ENCODE peak calls at places on chromosome 12, in eight cellular contexts. One of them, this sample, is unnamed.
A peak's percentile ranks its signal among the peaks of the same experiment; 100 is the strongest.

GRCh38 chr12:60021235-60021634 is 425.4 kb downstream of the SLC16A7 start:
- DNase-seq in lower leg skin: no peak
- DNase-seq in thoracic aorta: no peak
- DNase-seq in fibroblast of mammary gland: no peak
- DNase-seq in psoas muscle: no peak
- DNase-seq in left ventricle myocardium inferior: no peak
- DNase-seq in CD8-positive, alpha-beta T cell: no peak
- DNase-seq in lower lobe of right lung: no peak
- DNase-seq in this sample: no peak

GRCh38 chr12:2225736-2226135 is 172.9 kb downstream of the CACNA1C start:
- DNase-seq in lower leg skin: no peak
- DNase-seq in left ventricle myocardium inferior: no peak
- DNase-seq in thoracic aorta: no peak
- DNase-seq in psoas muscle: no peak
- DNase-seq in CD8-positive, alpha-beta T cell: no peak
- DNase-seq in fibroblast of mammary gland: peak; percentile 81
- DNase-seq in lower lobe of right lung: no peak
- DNase-seq in this sample: no peak

GRCh38 chr12:93990832-93991748 is 157.3 kb upstream of the PLXNC1 start:
- DNase-seq in lower leg skin: peak; percentile 86
- DNase-seq in fibroblast of mammary gland: peak; percentile 51
- DNase-seq in psoas muscle: peak; percentile 50
- DNase-seq in lower lobe of right lung: no peak
- DNase-seq in thoracic aorta: no peak
- DNase-seq in CD8-positive, alpha-beta T cell: no peak
- DNase-seq in left ventricle myocardium inferior: peak; percentile 39
- DNase-seq in this sample: no peak

GRCh38 chr12:6563448-6564050 is 4.5 kb downstream of the NOP2 start:
- DNase-seq in fibroblast of mammary gland: peak; percentile 54
- DNase-seq in CD8-positive, alpha-beta T cell: peak; percentile 39
- DNase-seq in left ventricle myocardium inferior: no peak
- DNase-seq in lower leg skin: peak; percentile 89
- DNase-seq in psoas muscle: peak; percentile 58
- DNase-seq in thoracic aorta: no peak
- DNase-seq in lower lobe of right lung: peak; percentile 58
- DNase-seq in this sample: no peak

GRCh38 chr12:53560386-53560785 is 53.1 kb upstream of the NPFF start:
- DNase-seq in lower leg skin: no peak
- DNase-seq in lower lobe of right lung: no peak
- DNase-seq in CD8-positive, alpha-beta T cell: no peak
- DNase-seq in left ventricle myocardium inferior: no peak
- DNase-seq in fibroblast of mammary gland: peak; percentile 90
- DNase-seq in psoas muscle: no peak
- DNase-seq in thoracic aorta: no peak
- DNase-seq in this sample: no peak

GRCh38 chr12:124568431-124569374 is 1.3 kb upstream of the NCOR2 start:
- DNase-seq in left ventricle myocardium inferior: peak; percentile 81
- DNase-seq in psoas muscle: peak; percentile 81
- DNase-seq in lower leg skin: peak; percentile 93
- DNase-seq in thoracic aorta: no peak
- DNase-seq in CD8-positive, alpha-beta T cell: no peak
- DNase-seq in fibroblast of mammary gland: peak; percentile 97
- DNase-seq in lower lobe of right lung: peak; percentile 80
- DNase-seq in this sample: no peak

GRCh38 chr12:76346798-76347420 is 1.3 kb downstream of the BBS10 start:
- DNase-seq in left ventricle myocardium inferior: no peak
- DNase-seq in fibroblast of mammary gland: peak; percentile 77
- DNase-seq in psoas muscle: no peak
- DNase-seq in lower leg skin: no peak
- DNase-seq in thoracic aorta: no peak
- DNase-seq in CD8-positive, alpha-beta T cell: no peak
- DNase-seq in lower lobe of right lung: no peak
- DNase-seq in this sample: peak; percentile 34

GRCh38 chr12:108879615-108880254 is at the start of gene DAO:
- DNase-seq in left ventricle myocardium inferior: no peak
- DNase-seq in fibroblast of mammary gland: no peak
- DNase-seq in lower leg skin: no peak
- DNase-seq in thoracic aorta: no peak
- DNase-seq in CD8-positive, alpha-beta T cell: no peak
- DNase-seq in lower lobe of right lung: no peak
- DNase-seq in psoas muscle: no peak
- DNase-seq in this sample: no peak

GRCh38 chr12:130204441-130204840 is 42.2 kb downstream of the FZD10 start:
- DNase-seq in lower lobe of right lung: no peak
- DNase-seq in thoracic aorta: no peak
- DNase-seq in fibroblast of mammary gland: no peak
- DNase-seq in lower leg skin: peak; percentile 72
- DNase-seq in left ventricle myocardium inferior: no peak
- DNase-seq in psoas muscle: no peak
- DNase-seq in CD8-positive, alpha-beta T cell: no peak
- DNase-seq in this sample: no peak

DNA sequence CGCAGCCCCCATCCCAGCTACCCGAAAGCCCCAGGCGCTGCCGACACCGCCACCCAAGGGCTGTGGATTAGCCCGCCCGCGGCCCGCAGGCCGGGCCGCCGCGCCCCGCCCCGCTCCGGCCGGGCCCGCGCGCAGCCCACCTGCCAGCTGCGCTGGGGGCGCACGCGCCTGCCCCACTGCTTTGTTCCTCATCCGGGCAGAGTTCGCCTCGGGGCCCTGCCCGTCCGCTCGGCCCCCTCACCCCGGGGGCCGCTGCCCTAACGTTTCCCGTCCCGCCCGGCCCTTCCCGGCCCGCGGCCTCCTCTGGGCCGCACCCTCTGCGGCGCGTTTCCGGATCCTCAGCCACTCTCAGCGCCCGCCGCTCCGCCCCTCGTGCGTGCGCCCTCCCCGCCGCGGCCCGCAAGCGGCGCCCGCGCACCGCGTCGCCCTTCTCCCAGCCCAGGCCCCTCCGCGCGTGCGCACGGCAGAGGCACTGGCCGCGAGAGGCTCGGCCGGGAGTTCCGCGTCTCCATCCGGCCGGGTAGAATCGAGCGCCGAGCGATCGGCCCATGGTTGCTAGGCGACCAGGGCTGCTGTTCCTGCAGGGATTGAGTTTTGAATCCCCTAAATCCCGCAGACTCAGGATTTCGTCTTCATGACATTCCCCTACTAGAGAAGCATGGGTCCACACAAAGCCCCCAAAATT is at the start of gene PRDM4:
- DNase-seq in CD8-positive, alpha-beta T cell: peak; percentile 76
- DNase-seq in lower leg skin: peak; percentile 98
- DNase-seq in fibroblast of mammary gland: peak; percentile 89
- DNase-seq in left ventricle myocardium inferior: peak; percentile 93
- DNase-seq in psoas muscle: peak; percentile 96
- DNase-seq in thoracic aorta: peak; percentile 77
- DNase-seq in lower lobe of right lung: peak; percentile 96
- DNase-seq in this sample: peak; percentile 65
- TF ChIP-seq CTCF in CD8-positive, alpha-beta T cell: no peak
- TF ChIP-seq CTCF in lower leg skin: no peak
- TF ChIP-seq CTCF in fibroblast of mammary gland: no peak
- TF ChIP-seq CTCF in left ventricle myocardium inferior: peak; percentile 49
- TF ChIP-seq CTCF in psoas muscle: peak; percentile 36
- TF ChIP-seq CTCF in thoracic aorta: no peak
- TF ChIP-seq CTCF in lower lobe of right lung: peak; percentile 51
- TF ChIP-seq CTCF in this sample: peak; percentile 89

GRCh38 chr12:30905483-30906009 is 21.0 kb upstream of the TSPAN11 start:
- DNase-seq in thoracic aorta: no peak
- DNase-seq in fibroblast of mammary gland: no peak
- DNase-seq in lower leg skin: no peak
- DNase-seq in left ventricle myocardium inferior: no peak
- DNase-seq in psoas muscle: no peak
- DNase-seq in lower lobe of right lung: no peak
- DNase-seq in CD8-positive, alpha-beta T cell: no peak
- DNase-seq in this sample: no peak

GRCh38 chr12:30909721-30910350 is 16.7 kb upstream of the TSPAN11 start:
- DNase-seq in fibroblast of mammary gland: peak; percentile 74
- DNase-seq in lower lobe of right lung: no peak
- DNase-seq in left ventricle myocardium inferior: no peak
- DNase-seq in CD8-positive, alpha-beta T cell: no peak
- DNase-seq in thoracic aorta: no peak
- DNase-seq in lower leg skin: no peak
- DNase-seq in psoas muscle: no peak
- DNase-seq in this sample: no peak

GRCh38 chr12:30908389-30909087 is 18.0 kb upstream of the TSPAN11 start:
- DNase-seq in lower lobe of right lung: no peak
- DNase-seq in thoracic aorta: no peak
- DNase-seq in psoas muscle: no peak
- DNase-seq in left ventricle myocardium inferior: no peak
- DNase-seq in lower leg skin: no peak
- DNase-seq in fibroblast of mammary gland: peak; percentile 98
- DNase-seq in CD8-positive, alpha-beta T cell: no peak
- DNase-seq in this sample: peak; percentile 32

GRCh38 chr12:30913323-30913722 is 13.2 kb upstream of the TSPAN11 start:
- DNase-seq in lower leg skin: no peak
- DNase-seq in lower lobe of right lung: no peak
- DNase-seq in left ventricle myocardium inferior: no peak
- DNase-seq in thoracic aorta: no peak
- DNase-seq in CD8-positive, alpha-beta T cell: no peak
- DNase-seq in fibroblast of mammary gland: no peak
- DNase-seq in psoas muscle: no peak
- DNase-seq in this sample: no peak

GRCh38 chr12:30909088-30909688 is 17.4 kb upstream of the TSPAN11 start:
- DNase-seq in thoracic aorta: no peak
- DNase-seq in fibroblast of mammary gland: peak; percentile 66
- DNase-seq in lower lobe of right lung: no peak
- DNase-seq in lower leg skin: no peak
- DNase-seq in CD8-positive, alpha-beta T cell: no peak
- DNase-seq in psoas muscle: no peak
- DNase-seq in left ventricle myocardium inferior: no peak
- DNase-seq in this sample: no peak
- H3K4me3 ChIP-seq in thoracic aorta: no peak overlapping the region
- H3K4me3 ChIP-seq in fibroblast of mammary gland: no peak overlapping the region
- H3K4me3 ChIP-seq in lower lobe of right lung: no peak overlapping the region
- H3K4me3 ChIP-seq in lower leg skin: no peak overlapping the region
- H3K4me3 ChIP-seq in CD8-positive, alpha-beta T cell: no peak overlapping the region
- H3K4me3 ChIP-seq in psoas muscle: no peak overlapping the region
- H3K4me3 ChIP-seq in left ventricle myocardium inferior: no peak overlapping the region
- H3K4me3 ChIP-seq in this sample: no peak overlapping the region

DNA sequence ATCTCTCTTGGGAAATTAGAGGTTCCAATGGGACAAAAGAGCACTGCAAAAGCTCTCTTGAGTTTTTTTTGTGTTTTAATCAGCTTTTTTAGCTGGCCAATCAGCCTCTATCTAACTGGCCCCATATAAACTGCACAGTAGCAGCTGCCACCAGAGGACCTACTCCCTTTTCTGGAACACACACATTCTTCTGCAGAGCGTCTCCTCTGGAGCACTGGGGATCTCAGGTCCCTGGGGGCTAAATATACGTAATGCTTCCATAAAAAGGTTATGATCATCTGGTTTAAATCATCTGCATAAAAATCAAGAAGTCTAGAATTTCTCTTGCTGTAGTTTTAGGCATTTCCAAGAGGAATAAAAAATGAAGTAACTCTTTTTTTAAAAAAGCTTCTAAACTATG is 32.3 kb downstream of the TSPAN8 start:
- DNase-seq in left ventricle myocardium inferior: no peak
- DNase-seq in thoracic aorta: no peak
- DNase-seq in lower leg skin: no peak
- DNase-seq in CD8-positive, alpha-beta T cell: no peak
- DNase-seq in psoas muscle: no peak
- DNase-seq in fibroblast of mammary gland: peak; percentile 43
- DNase-seq in lower lobe of right lung: no peak
- DNase-seq in this sample: no peak
- TF ChIP-seq CTCF in left ventricle myocardium inferior: no peak
- TF ChIP-seq CTCF in thoracic aorta: no peak
- TF ChIP-seq CTCF in lower leg skin: no peak
- TF ChIP-seq CTCF in CD8-positive, alpha-beta T cell: no peak
- TF ChIP-seq CTCF in psoas muscle: no peak
- TF ChIP-seq CTCF in fibroblast of mammary gland: peak; percentile 4
- TF ChIP-seq CTCF in lower lobe of right lung: no peak
- TF ChIP-seq CTCF in this sample: peak; percentile 19

GRCh38 chr12:92208613-92209121 is 63.0 kb upstream of the BTG1 start:
- DNase-seq in lower lobe of right lung: no peak
- DNase-seq in CD8-positive, alpha-beta T cell: no peak
- DNase-seq in fibroblast of mammary gland: peak; percentile 35
- DNase-seq in lower leg skin: no peak
- DNase-seq in left ventricle myocardium inferior: no peak
- DNase-seq in psoas muscle: no peak
- DNase-seq in thoracic aorta: no peak
- DNase-seq in this sample: no peak
- H3K4me3 ChIP-seq in lower lobe of right lung: peak overlapping the region; percentile 20
- H3K4me3 ChIP-seq in CD8-positive, alpha-beta T cell: peak overlapping the region; percentile 32
- H3K4me3 ChIP-seq in fibroblast of mammary gland: no peak overlapping the region
- H3K4me3 ChIP-seq in lower leg skin: no peak overlapping the region
- H3K4me3 ChIP-seq in left ventricle myocardium inferior: no peak overlapping the region
- H3K4me3 ChIP-seq in psoas muscle: no peak overlapping the region
- H3K4me3 ChIP-seq in thoracic aorta: peak overlapping the region; percentile 42
- H3K4me3 ChIP-seq in this sample: no peak overlapping the region

DNA sequence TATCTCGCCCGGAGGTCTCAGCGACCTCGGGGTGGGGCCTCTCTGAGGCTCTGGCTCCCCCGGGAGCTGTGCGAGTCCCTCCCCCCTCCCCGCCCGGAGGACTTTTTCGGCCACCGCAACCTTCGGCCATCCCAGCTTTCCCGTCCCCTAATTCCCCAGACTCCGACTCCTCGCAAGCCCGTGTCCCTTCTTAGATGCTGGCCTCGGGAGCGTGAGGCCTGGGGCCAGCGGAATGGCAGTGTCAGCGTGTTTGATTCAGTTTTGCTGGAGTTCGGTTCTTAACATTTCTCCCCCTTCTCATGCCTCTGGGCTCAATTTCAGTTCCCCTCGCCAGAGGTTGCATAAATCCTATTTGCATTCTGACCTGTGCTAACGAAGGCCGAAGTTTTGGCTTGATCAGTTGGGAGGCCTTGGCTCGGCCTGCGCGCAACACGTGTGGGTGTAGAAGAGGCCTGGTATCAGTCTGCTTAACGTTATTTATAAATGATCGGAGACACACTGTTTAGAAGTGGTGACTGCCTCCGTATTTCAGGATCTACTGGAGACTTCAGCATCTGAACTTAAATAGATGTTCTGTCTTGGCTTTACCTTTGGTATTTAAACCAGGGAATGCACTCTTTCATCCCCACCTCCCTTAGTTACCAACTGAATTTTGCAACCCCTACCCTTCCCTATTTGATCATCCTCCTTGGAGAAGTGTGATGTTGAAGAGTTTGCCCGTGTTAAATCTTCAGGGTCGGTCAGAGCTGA is 752 bp downstream of the HSP90B1 start:
- DNase-seq in lower lobe of right lung: peak; percentile 52
- DNase-seq in thoracic aorta: no peak
- DNase-seq in lower leg skin: peak; percentile 86
- DNase-seq in fibroblast of mammary gland: peak; percentile 46
- DNase-seq in left ventricle myocardium inferior: peak; percentile 34
- DNase-seq in psoas muscle: peak; percentile 35
- DNase-seq in CD8-positive, alpha-beta T cell: peak; percentile 3
- DNase-seq in this sample: no peak
- TF ChIP-seq CTCF in lower lobe of right lung: no peak
- TF ChIP-seq CTCF in thoracic aorta: no peak
- TF ChIP-seq CTCF in lower leg skin: no peak
- TF ChIP-seq CTCF in fibroblast of mammary gland: no peak
- TF ChIP-seq CTCF in left ventricle myocardium inferior: no peak
- TF ChIP-seq CTCF in psoas muscle: no peak
- TF ChIP-seq CTCF in CD8-positive, alpha-beta T cell: no peak
- TF ChIP-seq CTCF in this sample: no peak

GRCh38 chr12:11836282-11836963 is 186.9 kb downstream of the ETV6 start:
- DNase-seq in left ventricle myocardium inferior: no peak
- DNase-seq in lower lobe of right lung: peak; percentile 77
- DNase-seq in CD8-positive, alpha-beta T cell: no peak
- DNase-seq in fibroblast of mammary gland: no peak
- DNase-seq in lower leg skin: peak; percentile 78
- DNase-seq in thoracic aorta: no peak
- DNase-seq in psoas muscle: no peak
- DNase-seq in this sample: no peak
- H3K4me3 ChIP-seq in left ventricle myocardium inferior: no peak overlapping the region
- H3K4me3 ChIP-seq in lower lobe of right lung: no peak overlapping the region
- H3K4me3 ChIP-seq in CD8-positive, alpha-beta T cell: no peak overlapping the region
- H3K4me3 ChIP-seq in fibroblast of mammary gland: no peak overlapping the region
- H3K4me3 ChIP-seq in lower leg skin: no peak overlapping the region
- H3K4me3 ChIP-seq in thoracic aorta: no peak overlapping the region
- H3K4me3 ChIP-seq in psoas muscle: no peak overlapping the region
- H3K4me3 ChIP-seq in this sample: no peak overlapping the region

GRCh38 chr12:66103011-66103913 is 27.3 kb downstream of the LLPH start:
- DNase-seq in psoas muscle: no peak
- DNase-seq in left ventricle myocardium inferior: no peak
- DNase-seq in thoracic aorta: no peak
- DNase-seq in lower lobe of right lung: no peak
- DNase-seq in fibroblast of mammary gland: no peak
- DNase-seq in CD8-positive, alpha-beta T cell: no peak
- DNase-seq in lower leg skin: no peak
- DNase-seq in this sample: no peak
- TF ChIP-seq CTCF in psoas muscle: no peak
- TF ChIP-seq CTCF in left ventricle myocardium inferior: no peak
- TF ChIP-seq CTCF in thoracic aorta: no peak
- TF ChIP-seq CTCF in lower lobe of right lung: no peak
- TF ChIP-seq CTCF in fibroblast of mammary gland: no peak
- TF ChIP-seq CTCF in CD8-positive, alpha-beta T cell: no peak
- TF ChIP-seq CTCF in lower leg skin: no peak
- TF ChIP-seq CTCF in this sample: peak; percentile 12

This sample was measured in LNCaP clone FGC.